ENCODE peak calls at places on chromosomes 6 and 20, in eight cellular contexts. R, C, N, L, V, P, F and I are unnamed samples.

GRCh38 chr6:55841341-55841740 is 34.0 kb downstream of the BMP5 start:
- DNase-seq in R (no peak), L (no peak), P (no peak), N (no peak), F (no peak), V (no peak), C (no peak), I (no peak)

GRCh38 chr6:142913511-142914047 is 31.4 kb downstream of the HIVEP2 start:
- DNase-seq in F (peak), L (no peak), V (no peak), P (no peak), C (no peak), R (no peak), N (no peak), I (no peak)

GRCh38 chr20:34215711-34216381 is 25.4 kb upstream of the ASIP start:
- DNase-seq in V (peak), L (peak), C (peak), R (peak), P (peak), F (peak), N (peak), I (peak)

GRCh38 chr6:120620900-120621299 is 713.4 kb downstream of the TBC1D32 start:
- DNase-seq in R (no peak), N (no peak), P (no peak), F (no peak), C (no peak), V (no peak), L (no peak), I (no peak)

GRCh38 chr6:156890627-156891300 is 113.6 kb downstream of the ARID1B start:
- DNase-seq in F (no peak), P (no peak), V (no peak), L (no peak), N (no peak), R (no peak), C (no peak), I (no peak)

GRCh38 chr6:104943781-104944180 is 13.1 kb upstream of the LIN28B start:
- DNase-seq in C (no peak), V (peak), N (peak), P (no peak), F (no peak), L (no peak), R (peak), I (no peak)

GRCh38 chr20:52493177-52493711 is 301.7 kb upstream of the ZFP64 start:
- DNase-seq in V (no peak), P (no peak), C (no peak), N (peak), R (peak), L (no peak), F (no peak), I (no peak)

GRCh38 chr6:138509371-138509770 is 10.1 kb upstream of the NHSL1 start:
- DNase-seq in L (peak), R (peak), N (peak), C (peak), P (peak), F (peak), V (peak), I (no peak)

GRCh38 chr6:26431258-26432162 is 8.8 kb upstream of the BTN3A3 start:
- DNase-seq in P (no peak), F (no peak), L (no peak), N (no peak), V (no peak), R (no peak), C (no peak), I (no peak)

GRCh38 chr20:62906209-62906608 is 20.1 kb downstream of the DIDO1 start:
- DNase-seq in N (no peak), F (no peak), R (no peak), C (no peak), V (no peak), P (no peak), L (no peak), I (no peak)

GRCh38 chr20:10201321-10201870 is 17.2 kb upstream of the SNAP25 start:
- DNase-seq in V (no peak), F (no peak), N (no peak), L (no peak), P (no peak), C (no peak), R (no peak), I (no peak)

GRCh38 chr20:36574278-36575065 is 1.1 kb downstream of the TGIF2 start:
- DNase-seq in R (peak), F (peak), C (peak), P (peak), L (peak), V (peak), N (peak), I (peak)

GRCh38 chr20:62143976-62144825 is 632 bp downstream of the SS18L1 start:
- DNase-seq in N (peak), L (peak), C (peak), R (peak), V (peak), F (peak), P (peak), I (no peak)

GRCh38 chr6:139738801-139739490 is 364.5 kb upstream of the CITED2 start:
- DNase-seq in P (no peak), R (no peak), F (no peak), L (no peak), N (no peak), C (no peak), V (no peak), I (no peak)

GRCh38 chr20:57783196-57783595 is 73.4 kb upstream of the PMEPA1 start:
- DNase-seq in V (no peak), P (no peak), N (no peak), R (no peak), C (no peak), F (no peak), L (no peak), I (no peak)

GRCh38 chr6:107102414-107102805 is 12.9 kb downstream of the BEND3 start:
- DNase-seq in F (no peak), C (peak), P (no peak), V (no peak), L (no peak), R (no peak), N (peak), I (no peak)

GRCh38 chr6:157181649-157182048 is 141.7 kb downstream of the TMEM242 start:
- DNase-seq in C (no peak), L (no peak), F (no peak), V (no peak), N (no peak), R (no peak), P (no peak), I (no peak)

GRCh38 chr6:128443553-128443952 is 76.8 kb downstream of the PTPRK start:
- DNase-seq in C (no peak), P (no peak), V (no peak), R (no peak), N (no peak), F (no peak), L (no peak), I (no peak)

GRCh38 chr6:167141667-167142432 is 15.9 kb downstream of the GPR31 start:
- DNase-seq in R (peak), C (no peak), F (peak), L (peak), V (peak), P (peak), N (peak), I (no peak)

GRCh38 chr20:460707-461106 is 1.6 kb downstream of the TBC1D20 start:
- DNase-seq in N (no peak), V (no peak), R (no peak), C (no peak), P (no peak), F (no peak), L (no peak), I (no peak)

GRCh38 chr6:73455865-73456629 is 4.0 kb upstream of the CGAS start:
- DNase-seq in C (peak), P (no peak), N (no peak), V (no peak), F (no peak), R (peak), L (no peak), I (no peak)

GRCh38 chr6:125169058-125169457 is 15.5 kb downstream of the TPD52L1 start:
- DNase-seq in N (no peak), L (peak), P (no peak), C (peak), F (no peak), R (no peak), V (no peak), I (no peak)

GRCh38 chr6:15026832-15027231 is 219.0 kb upstream of the JARID2 start:
- DNase-seq in F (no peak), V (no peak), N (no peak), R (no peak), P (no peak), C (no peak), L (peak), I (no peak)

GRCh38 chr20:63115651-63116411 is 100.1 kb downstream of the YTHDF1 start:
- DNase-seq in N (no peak), V (no peak), R (no peak), L (no peak), F (no peak), C (no peak), P (no peak), I (no peak)

GRCh38 chr6:3438190-3439167 is 18.4 kb downstream of the SLC22A23 start:
- DNase-seq in L (no peak), V (no peak), F (no peak), P (no peak), N (no peak), R (peak), C (peak), I (no peak)

GRCh38 chr6:298233-299049 is 6.2 kb downstream of the DUSP22 start:
- DNase-seq in C (no peak), R (no peak), P (no peak), V (no peak), N (no peak), L (no peak), F (no peak), I (no peak)

GRCh38 chr20:33012327-33013189 is 5.1 kb downstream of the BPIFB2 start:
- DNase-seq in V (no peak), R (no peak), N (no peak), C (no peak), F (no peak), L (no peak), P (no peak), I (no peak)

GRCh38 chr20:18443841-18444240 is 23.0 kb downstream of the DZANK1 start:
- DNase-seq in L (no peak), P (no peak), C (no peak), N (no peak), R (peak), V (no peak), F (no peak), I (no peak)

GRCh38 chr6:52921743-52922142 is 12.2 kb upstream of the GSTA3 start:
- DNase-seq in N (no peak), C (no peak), V (no peak), L (no peak), F (no peak), R (no peak), P (no peak), I (no peak)

GRCh38 chr6:63897459-63897858 is 261.9 kb downstream of the PHF3 start:
- DNase-seq in V (no peak), R (no peak), N (no peak), C (no peak), F (no peak), L (no peak), P (no peak), I (no peak)

DNA sequence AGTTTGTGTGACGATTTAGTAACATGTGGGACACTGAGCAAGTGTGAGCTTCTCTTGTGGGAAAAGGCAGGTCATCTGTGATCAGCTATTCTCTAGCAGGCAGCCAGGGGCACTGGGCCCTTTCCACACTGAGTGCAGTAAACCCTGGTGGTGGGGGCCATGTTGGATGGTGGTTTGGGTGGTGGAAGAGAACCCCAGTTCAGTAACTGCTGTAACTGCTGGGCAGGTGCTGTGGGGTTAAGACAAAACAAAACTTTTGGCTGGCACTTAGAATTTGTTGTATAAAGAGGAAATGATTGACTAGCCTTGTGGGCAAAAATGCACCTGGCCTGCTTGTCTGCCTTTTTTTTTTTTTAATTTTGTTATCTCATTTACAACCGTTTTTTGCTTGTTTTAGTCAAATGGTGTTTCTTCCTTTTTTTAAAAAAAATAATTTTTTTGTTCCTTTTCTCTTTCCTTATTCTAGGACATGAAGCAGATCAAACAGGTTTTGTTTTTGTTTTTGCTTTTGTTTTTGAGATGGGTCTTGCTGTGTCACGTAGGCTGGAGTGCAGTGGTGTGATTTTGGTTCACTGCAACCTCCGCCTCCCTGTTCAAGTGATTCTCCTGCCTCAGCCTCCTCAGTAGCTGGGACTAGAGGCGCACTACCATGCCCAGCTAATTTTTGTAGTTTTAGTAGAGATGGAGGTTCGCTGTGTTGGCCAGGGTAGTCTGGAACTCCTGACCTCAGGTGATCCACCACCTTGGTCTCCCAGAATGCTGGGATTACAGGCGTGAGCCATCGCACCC is 59.8 kb downstream of the IGF2R start:
- DNase-seq in V (no peak), L (no peak), R (no peak), N (no peak), P (no peak), F (no peak), C (no peak), I (no peak)
- TF ChIP-seq CTCF in V (no peak), L (peak), R (no peak), N (no peak), P (no peak), F (no peak), C (no peak), I (no peak)

DNA sequence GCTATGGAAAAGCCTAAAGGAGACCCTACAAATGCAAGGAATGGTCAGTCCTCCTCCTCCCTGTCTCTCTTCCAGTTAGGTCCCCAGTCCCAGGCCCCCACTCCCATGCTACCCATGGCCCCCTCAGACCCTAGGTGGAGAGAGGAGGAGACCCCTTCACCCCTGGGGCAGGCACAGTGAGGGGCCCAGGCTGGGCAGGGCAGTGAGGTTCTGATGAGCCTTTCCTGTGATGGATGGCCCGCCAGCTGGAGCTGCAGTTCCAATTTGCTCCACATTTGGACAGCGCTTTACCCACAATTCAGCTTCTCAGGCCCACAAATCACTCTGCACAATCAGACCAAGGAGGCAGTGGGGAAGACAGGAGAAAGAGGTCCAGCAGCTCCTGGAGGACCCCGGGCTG is 37.3 kb upstream of the MLN start:
- DNase-seq in R (no peak), P (no peak), C (no peak), F (no peak), N (no peak), L (no peak), V (no peak), I (no peak)
- TF ChIP-seq CTCF in R (no peak), P (no peak), C (no peak), F (no peak), N (no peak), L (no peak), V (no peak), I (no peak)

GRCh38 chr20:49785149-49785850 is 27.3 kb upstream of the SLC9A8 start:
- DNase-seq in F (no peak), V (no peak), C (no peak), N (no peak), R (no peak), L (no peak), P (no peak), I (no peak)

GRCh38 chr20:49786226-49786625 is 26.4 kb upstream of the SLC9A8 start:
- DNase-seq in C (no peak), R (no peak), L (no peak), P (no peak), V (no peak), F (no peak), N (no peak), I (no peak)

GRCh38 chr20:49785851-49786174 is 26.8 kb upstream of the SLC9A8 start:
- DNase-seq in C (no peak), N (no peak), P (no peak), R (no peak), L (no peak), V (no peak), F (no peak), I (no peak)

GRCh38 chr20:49787371-49788357 is 25.0 kb upstream of the SLC9A8 start:
- DNase-seq in R (no peak), V (no peak), N (no peak), L (no peak), C (no peak), P (no peak), F (no peak), I (no peak)

DNA sequence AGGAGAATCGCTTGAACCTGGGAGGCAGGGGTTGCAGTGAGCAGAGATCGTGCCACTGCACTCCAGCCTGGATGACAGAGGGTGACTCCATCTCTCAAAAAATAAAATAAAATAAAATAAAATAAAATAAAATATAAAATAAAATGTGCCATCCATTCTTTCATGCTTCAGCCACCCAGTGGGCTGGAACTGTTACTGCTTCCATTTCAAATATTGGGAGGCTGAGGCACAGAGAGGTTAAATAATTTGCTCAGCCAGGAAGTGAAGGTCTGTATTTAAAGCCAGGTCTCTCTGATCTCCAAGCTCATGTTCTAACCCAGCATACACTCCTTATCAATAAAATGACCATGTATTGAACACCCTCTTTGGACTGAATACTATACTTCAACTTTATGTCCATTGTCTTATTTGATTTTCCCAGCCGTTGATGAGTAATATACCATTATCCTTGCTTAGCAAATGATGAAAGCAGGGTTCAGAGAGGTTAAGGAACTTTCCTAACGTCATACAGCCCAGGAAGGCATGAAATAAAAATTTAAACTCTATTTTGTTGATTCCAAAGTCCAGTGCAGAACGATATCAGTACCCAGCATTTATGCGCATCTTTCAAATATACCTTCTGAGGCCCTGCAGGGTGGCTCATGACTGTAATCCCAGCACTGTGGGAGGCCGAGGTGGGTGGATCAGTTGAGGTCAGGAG is 25.8 kb upstream of the SLC9A8 start:
- DNase-seq in F (no peak), V (no peak), C (no peak), P (no peak), R (no peak), N (no peak), L (no peak), I (no peak)
- TF ChIP-seq CTCF in F (no peak), V (peak), C (no peak), P (no peak), R (no peak), N (peak), L (peak), I (no peak)

DNA sequence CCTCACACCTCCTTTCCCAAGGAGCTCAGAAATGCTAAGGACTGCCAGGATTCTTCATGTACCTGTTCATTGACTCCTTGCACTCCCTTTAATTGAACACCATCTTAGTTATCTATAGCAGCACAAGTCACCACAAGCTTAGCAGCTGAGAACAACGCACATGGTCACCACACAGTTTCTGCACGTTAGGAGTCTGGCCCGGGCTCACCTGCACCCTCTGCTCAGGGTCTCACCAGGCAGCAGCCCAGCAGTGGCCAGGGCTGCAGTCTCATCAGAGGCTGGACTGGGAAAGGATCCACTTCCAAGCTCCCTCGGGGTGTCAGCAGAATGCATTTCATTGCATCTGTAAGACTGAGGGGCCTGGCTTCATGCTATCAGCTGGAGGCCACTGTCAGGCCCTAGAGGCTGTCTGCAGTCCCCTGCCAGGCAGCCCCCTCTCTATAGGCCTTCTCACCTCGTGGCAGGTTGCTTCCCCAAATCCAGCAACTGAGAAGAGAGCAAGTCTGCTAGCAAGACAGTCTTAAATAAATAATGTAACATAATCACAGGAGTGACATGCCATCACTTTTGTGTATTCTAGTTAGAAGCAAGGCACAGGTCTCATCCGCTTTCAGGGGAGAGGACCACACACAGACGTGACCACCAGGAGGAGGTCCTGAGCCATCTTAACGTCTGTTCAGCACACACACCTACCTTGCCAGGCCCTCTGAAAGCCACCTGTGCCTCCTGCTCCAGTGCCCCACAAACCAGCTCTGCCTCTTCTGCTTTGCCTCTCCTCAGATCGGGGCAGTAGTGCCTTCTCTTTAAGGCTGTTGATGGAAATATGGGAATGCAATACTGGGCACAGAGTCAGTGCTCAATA is 165.2 kb upstream of the CST7 start:
- DNase-seq in N (no peak), F (no peak), P (peak), C (peak), V (peak), L (no peak), R (no peak), I (no peak)
- TF ChIP-seq CTCF in N (no peak), F (no peak), P (no peak), C (no peak), V (peak), L (peak), R (peak), I (no peak)

DNA sequence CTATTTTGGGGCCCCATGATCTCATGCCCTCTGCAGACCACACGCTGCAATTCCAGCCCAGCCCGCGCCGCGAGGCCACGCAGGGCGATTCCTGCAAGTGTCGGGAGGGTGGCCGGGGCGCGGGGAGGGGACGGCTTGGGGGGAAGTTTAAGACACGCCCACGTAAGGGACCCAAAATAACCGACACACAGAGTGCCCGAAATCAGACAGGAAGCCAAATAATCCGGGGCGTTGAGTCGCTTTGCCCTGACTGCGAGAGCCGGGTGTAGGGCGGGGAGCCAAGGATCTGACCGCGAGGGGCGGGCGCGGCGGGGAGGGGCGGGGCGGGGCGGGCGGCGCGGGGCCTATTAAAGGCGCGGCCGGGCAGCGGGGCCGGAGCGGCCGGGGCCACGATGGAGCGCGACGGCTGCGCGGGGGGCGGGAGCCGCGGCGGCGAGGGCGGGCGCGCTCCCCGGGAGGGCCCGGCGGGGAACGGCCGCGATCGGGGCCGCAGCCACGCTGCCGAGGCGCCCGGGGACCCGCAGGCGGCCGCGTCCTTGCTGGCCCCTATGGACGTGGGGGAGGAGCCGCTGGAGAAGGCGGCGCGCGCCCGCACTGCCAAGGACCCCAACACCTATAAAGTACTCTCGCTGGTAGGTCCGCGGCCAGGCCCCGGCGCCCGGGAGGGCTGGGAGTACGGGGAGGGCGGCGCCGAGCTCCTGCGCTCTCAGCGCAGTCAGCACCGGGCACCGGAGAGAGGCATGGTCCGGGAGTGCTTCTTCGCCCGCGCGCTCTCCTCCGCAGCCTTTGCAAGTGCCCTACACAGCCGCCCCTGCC is at the start of gene ENPP1:
- DNase-seq in C (peak), P (peak), L (peak), N (peak), V (peak), F (peak), R (peak), I (peak)
- TF ChIP-seq CTCF in C (peak), P (no peak), L (peak), N (peak), V (peak), F (no peak), R (peak), I (no peak)